ENCODE peak calls at places on chromosomes 13 and 19, in five cellular contexts. M, K, S, E and N are unnamed samples.

GRCh38 chr13:112792511-112792910 is 102.7 kb downstream of the ATP11A start:
- DNase-seq in S (no peak), M (no peak), E (no peak), K (no peak), N (no peak)

GRCh38 chr13:74290324-74290773 is 156.1 kb upstream of the KLF12 start:
- DNase-seq in S (no peak), K (no peak), M (no peak), E (peak; percentile 100), N (no peak)

GRCh38 chr19:47210689-47211316 is 20.2 kb downstream of the BBC3 start:
- DNase-seq in K (peak; percentile 52), S (peak; percentile 92), M (peak; percentile 83), E (peak; percentile 41), N (peak; percentile 61)

GRCh38 chr13:113661506-113661905 is 3.5 kb upstream of the ATP4B start:
- DNase-seq in K (no peak), E (no peak), M (no peak), S (no peak), N (no peak)

GRCh38 chr19:7170983-7171382 is 101.5 kb downstream of the ZNF557 start:
- DNase-seq in K (no peak), M (no peak), E (no peak), S (no peak), N (no peak)

GRCh38 chr13:87884874-87885273 is 213.7 kb downstream of the SLITRK5 start:
- DNase-seq in M (no peak), S (no peak), E (peak; percentile 53), K (no peak), N (no peak)

GRCh38 chr19:35843676-35844481 is 8.4 kb downstream of the NPHS1 start:
- DNase-seq in M (no peak), E (no peak), S (peak; percentile 76), K (no peak), N (no peak)

GRCh38 chr19:51354742-51355148 is 11.4 kb downstream of the ETFB start:
- DNase-seq in S (no peak), M (no peak), K (no peak), E (peak; percentile 53), N (no peak)

GRCh38 chr19:55340144-55340783 is 588 bp downstream of the KMT5C start:
- DNase-seq in E (no peak), K (peak; percentile 38), S (peak; percentile 43), M (no peak), N (peak; percentile 66)

GRCh38 chr13:27306364-27306763 is 35.7 kb downstream of the RASL11A start:
- DNase-seq in M (no peak), E (no peak), K (no peak), S (no peak), N (no peak)

GRCh38 chr19:3932931-3933810 is at the start of gene NMRK2:
- DNase-seq in E (no peak), M (no peak), S (no peak), K (no peak), N (no peak)

GRCh38 chr13:49322702-49323101 is 75.0 kb downstream of the CDADC1 start:
- DNase-seq in K (no peak), M (no peak), S (no peak), E (no peak), N (no peak)

GRCh38 chr19:35272122-35272715 is 3.5 kb downstream of the USF2 start:
- DNase-seq in M (peak; percentile 76), E (no peak), K (no peak), S (peak; percentile 33), N (no peak)

GRCh38 chr13:28552288-28552687 is 57.4 kb upstream of the FLT1 start:
- DNase-seq in K (no peak), M (no peak), S (no peak), E (no peak), N (no peak)

GRCh38 chr19:15263361-15263985 is 31.2 kb upstream of the EPHX3 start:
- DNase-seq in M (no peak), K (peak; percentile 70), E (no peak), S (no peak), N (no peak)

GRCh38 chr19:15265214-15265613 is 33.0 kb upstream of the EPHX3 start:
- DNase-seq in E (no peak), M (no peak), K (no peak), S (no peak), N (no peak)

GRCh38 chr19:15265849-15266248 is 33.6 kb upstream of the EPHX3 start:
- DNase-seq in S (peak; percentile 66), E (peak; percentile 92), K (peak; percentile 88), M (peak; percentile 94), N (peak; percentile 79)

GRCh38 chr19:15264933-15265206 is 32.6 kb upstream of the EPHX3 start:
- DNase-seq in E (no peak), S (no peak), M (no peak), K (no peak), N (no peak)

DNA sequence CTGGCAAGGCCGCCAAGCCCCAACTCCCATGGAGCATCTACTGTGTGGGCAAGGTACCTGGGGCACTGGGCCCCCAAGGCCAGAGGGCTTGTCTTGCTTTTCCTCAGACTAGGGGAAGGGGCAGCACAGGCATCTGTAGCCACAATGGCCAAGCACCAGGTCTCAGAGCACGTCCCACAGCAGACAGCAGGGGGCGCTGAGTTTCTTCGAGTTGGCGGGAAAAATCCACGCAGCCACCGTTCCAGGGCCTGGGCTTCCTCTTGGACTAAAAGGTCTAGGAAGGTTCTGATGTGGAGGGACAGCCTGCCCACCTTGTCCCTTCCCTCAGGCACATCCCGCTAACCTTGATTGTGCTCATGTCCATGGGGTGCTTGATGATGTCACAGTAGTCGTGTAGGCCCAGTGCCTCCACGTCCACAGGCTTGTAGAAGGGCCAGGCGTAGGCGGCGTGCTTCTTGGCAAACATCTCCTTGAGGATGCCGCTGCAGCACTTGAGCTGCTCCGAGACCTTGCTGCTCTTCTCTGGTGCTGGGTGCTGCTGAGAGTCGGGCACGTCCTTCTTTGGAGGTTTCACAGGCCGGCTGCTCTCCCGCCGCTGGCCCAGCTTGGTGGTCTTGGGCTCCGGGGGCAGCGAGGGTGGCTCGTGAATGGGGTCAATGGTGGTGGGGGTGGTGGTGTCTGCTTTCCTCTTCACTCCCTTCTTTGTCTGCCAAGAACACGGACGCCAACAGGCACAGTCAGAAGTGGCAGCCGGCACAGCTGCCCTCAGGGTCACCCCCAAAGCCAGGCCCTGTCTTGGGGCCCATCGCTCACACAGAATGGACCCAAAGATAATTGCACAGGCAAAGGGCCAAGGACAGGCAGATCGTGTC is 32.0 kb upstream of the EPHX3 start:
- DNase-seq in E (no peak), S (peak; percentile 77), K (peak; percentile 72), M (peak; percentile 86), N (peak; percentile 80)
- H3K27ac ChIP-seq in E (no peak overlapping the region), S (peak overlapping the region; percentile 24), K (no peak overlapping the region), M (no peak overlapping the region), N (peak overlapping the region; percentile 67)

GRCh38 chr19:5141278-5141925 is 172.5 kb downstream of the KDM4B start:
- DNase-seq in M (peak; percentile 41), S (no peak), K (peak; percentile 17), E (peak; percentile 90), N (no peak)

GRCh38 chr19:5137571-5138124 is 168.7 kb downstream of the KDM4B start:
- DNase-seq in K (no peak), S (no peak), E (no peak), M (no peak), N (no peak)

GRCh38 chr19:5137114-5137513 is 168.2 kb downstream of the KDM4B start:
- DNase-seq in S (no peak), M (no peak), E (no peak), K (no peak), N (no peak)

GRCh38 chr19:5136060-5136855 is 167.3 kb downstream of the KDM4B start:
- DNase-seq in E (no peak), S (no peak), M (no peak), K (no peak), N (no peak)

DNA sequence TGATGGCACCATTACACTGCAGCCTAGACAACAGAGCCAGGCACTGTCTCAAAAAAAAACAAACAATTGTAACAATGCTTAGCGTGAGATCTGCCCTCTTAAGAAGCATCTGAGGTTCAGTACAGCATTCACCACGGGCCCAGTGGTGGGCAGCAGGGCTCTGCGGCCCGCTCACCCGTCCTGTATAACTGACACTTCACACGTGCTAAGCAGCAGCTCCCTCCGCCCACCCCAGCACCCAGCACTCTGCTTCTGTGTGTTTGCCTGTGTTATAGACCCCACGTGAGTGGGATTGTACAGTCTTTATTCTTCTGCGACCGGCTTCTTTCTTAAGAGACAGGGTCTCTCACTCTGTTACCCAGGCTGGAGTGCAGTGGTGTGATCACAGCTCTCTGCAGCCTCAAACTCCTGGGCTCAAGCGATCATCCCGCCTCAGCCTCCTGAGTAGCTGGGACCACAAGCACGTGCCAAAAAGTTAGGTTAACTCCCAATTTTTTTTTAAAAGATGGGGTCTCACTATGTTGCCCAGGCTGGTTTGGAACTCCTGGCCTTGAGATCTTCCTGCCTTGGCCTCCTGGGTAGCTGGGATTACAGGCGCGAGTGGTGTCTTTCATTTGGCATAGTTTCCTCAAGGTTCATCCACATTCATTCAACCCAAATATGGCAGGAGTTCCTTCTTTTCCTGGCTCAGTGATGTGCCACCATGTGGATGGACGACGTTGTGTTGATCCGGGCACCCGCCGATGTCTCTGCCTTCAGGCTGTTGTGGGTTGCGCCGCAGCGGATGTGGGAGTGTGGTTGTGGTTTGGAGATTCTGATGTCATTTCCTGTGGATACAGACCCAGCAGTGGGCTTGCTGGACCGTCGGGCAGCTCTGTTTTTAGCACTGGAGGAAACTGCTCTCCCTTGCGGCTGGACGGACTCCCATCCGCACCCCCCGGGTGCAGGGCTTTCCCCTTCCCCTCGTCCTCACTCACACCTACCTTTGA is 170.0 kb downstream of the KDM4B start:
- DNase-seq in E (peak; percentile 90), K (peak; percentile 53), M (peak; percentile 79), S (peak; percentile 54), N (peak; percentile 72)
- H3K4me1 ChIP-seq in E (peaks cover 36% of the 10 kb centered on the region), K (no peaks in the 10 kb centered on the region), M (no peaks in the 10 kb centered on the region), S (no peaks in the 10 kb centered on the region), N (no peaks in the 10 kb centered on the region)

DNA sequence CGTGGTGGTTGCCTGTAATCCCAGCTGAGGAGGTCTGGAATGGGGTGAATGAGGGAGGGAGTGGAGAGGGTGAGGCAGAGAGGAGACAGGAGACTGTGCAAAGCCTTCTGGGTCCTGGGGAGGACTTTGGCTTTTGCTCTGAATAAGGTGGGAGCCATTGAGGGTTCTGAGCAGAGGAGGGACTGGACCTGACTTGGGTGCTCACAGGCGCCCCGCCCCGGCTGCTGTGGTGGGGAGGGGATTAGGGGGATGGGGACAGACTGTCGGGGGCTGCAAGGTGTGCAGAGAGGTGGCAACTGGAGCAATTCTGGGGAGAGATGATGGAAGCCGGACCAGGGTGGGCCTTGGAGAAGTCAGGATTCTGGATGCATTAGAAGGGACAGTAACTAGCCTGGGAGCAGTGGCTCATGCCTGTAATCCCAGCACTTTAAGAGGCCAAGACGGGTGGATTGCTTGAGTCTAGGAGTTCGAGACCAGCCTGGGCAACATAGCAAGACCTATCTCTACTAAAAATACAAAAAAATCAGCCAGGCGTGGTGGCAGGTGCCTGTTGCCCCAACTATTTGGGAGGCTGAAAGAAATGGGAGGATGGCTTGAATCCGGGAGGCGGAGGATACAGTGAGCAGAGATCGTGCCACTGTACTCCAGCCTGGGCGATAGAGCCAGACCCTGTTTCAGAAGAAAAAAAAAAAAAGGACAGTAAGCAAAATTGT is 16.1 kb upstream of the NANOS3 start:
- DNase-seq in S (no peak), M (no peak), E (no peak), K (no peak), N (no peak)
- H3K4me3 ChIP-seq in S (peak overlapping the region; percentile 39), M (no peak overlapping the region), E (no peak overlapping the region), K (no peak overlapping the region), N (peak overlapping the region; percentile 56)

GRCh38 chr13:43990021-43990420 is 110.3 kb downstream of the LACC1 start:
- DNase-seq in S (no peak), E (no peak), M (no peak), K (no peak), N (no peak)

GRCh38 chr13:43990829-43991228 is 111.1 kb downstream of the LACC1 start:
- DNase-seq in M (no peak), E (no peak), S (no peak), K (no peak), N (no peak)

GRCh38 chr13:43994999-43995859 is 115.5 kb downstream of the LACC1 start:
- DNase-seq in S (peak; percentile 49), E (no peak), M (no peak), K (no peak), N (no peak)

GRCh38 chr13:43988302-43988701 is 108.6 kb downstream of the LACC1 start:
- DNase-seq in E (peak; percentile 52), K (no peak), S (no peak), M (no peak), N (no peak)

GRCh38 chr13:43991773-43992201 is 112.1 kb downstream of the LACC1 start:
- DNase-seq in K (no peak), S (no peak), M (no peak), E (no peak), N (no peak)
- H3K27ac ChIP-seq in K (no peak overlapping the region), S (no peak overlapping the region), M (no peak overlapping the region), E (no peak overlapping the region), N (no peak overlapping the region)